ENCODE peak calls at places on chromosomes 2 and 18, in seven cellular contexts. One of them, this sample, is unnamed.

GRCh38 chr2:229133155-229133772 is 137.8 kb downstream of the PID1 start:
- DNase-seq in GM13976: no peak
- DNase-seq in tibial nerve: no peak
- DNase-seq in stimulated activated CD4-positive, alpha-beta T cell treated with anti-CD3 and anti-CD28 coated beads, Interleukin-4, amount 100 ng/mL, for 48 hours: no peak
- DNase-seq in RWPE1: peak; percentile 39
- DNase-seq in germinal center: no peak
- DNase-seq in breast epithelium: no peak
- DNase-seq in this sample: peak; percentile 19

GRCh38 chr2:200322607-200323006 is 16.1 kb downstream of the SPATS2L start:
- DNase-seq in stimulated activated CD4-positive, alpha-beta T cell treated with anti-CD3 and anti-CD28 coated beads, Interleukin-4, amount 100 ng/mL, for 48 hours: no peak
- DNase-seq in germinal center: no peak
- DNase-seq in breast epithelium: no peak
- DNase-seq in tibial nerve: no peak
- DNase-seq in GM13976: no peak
- DNase-seq in RWPE1: no peak
- DNase-seq in this sample: no peak

GRCh38 chr2:74596584-74596983 is 42.1 kb downstream of the DOK1 start:
- DNase-seq in breast epithelium: no peak
- DNase-seq in tibial nerve: no peak
- DNase-seq in germinal center: no peak
- DNase-seq in stimulated activated CD4-positive, alpha-beta T cell treated with anti-CD3 and anti-CD28 coated beads, Interleukin-4, amount 100 ng/mL, for 48 hours: no peak
- DNase-seq in GM13976: no peak
- DNase-seq in RWPE1: no peak
- DNase-seq in this sample: no peak

GRCh38 chr18:76394780-76395476 is 100.1 kb downstream of the ZNF516 start:
- DNase-seq in tibial nerve: no peak
- DNase-seq in germinal center: no peak
- DNase-seq in RWPE1: peak; percentile 47
- DNase-seq in stimulated activated CD4-positive, alpha-beta T cell treated with anti-CD3 and anti-CD28 coated beads, Interleukin-4, amount 100 ng/mL, for 48 hours: no peak
- DNase-seq in breast epithelium: no peak
- DNase-seq in GM13976: no peak
- DNase-seq in this sample: no peak

GRCh38 chr2:96685592-96686459 is 43.3 kb downstream of the FER1L5 start:
- DNase-seq in RWPE1: no peak
- DNase-seq in breast epithelium: no peak
- DNase-seq in stimulated activated CD4-positive, alpha-beta T cell treated with anti-CD3 and anti-CD28 coated beads, Interleukin-4, amount 100 ng/mL, for 48 hours: no peak
- DNase-seq in GM13976: no peak
- DNase-seq in germinal center: no peak
- DNase-seq in tibial nerve: no peak
- DNase-seq in this sample: no peak

GRCh38 chr18:31100598-31101147 is 1.5 kb downstream of the DSC2 start:
- DNase-seq in RWPE1: no peak
- DNase-seq in stimulated activated CD4-positive, alpha-beta T cell treated with anti-CD3 and anti-CD28 coated beads, Interleukin-4, amount 100 ng/mL, for 48 hours: no peak
- DNase-seq in breast epithelium: peak; percentile 19
- DNase-seq in GM13976: no peak
- DNase-seq in tibial nerve: no peak
- DNase-seq in germinal center: no peak
- DNase-seq in this sample: no peak

GRCh38 chr2:46813046-46813445 is 102.6 kb downstream of the MCFD2 start:
- DNase-seq in germinal center: no peak
- DNase-seq in breast epithelium: peak; percentile 17
- DNase-seq in RWPE1: no peak
- DNase-seq in stimulated activated CD4-positive, alpha-beta T cell treated with anti-CD3 and anti-CD28 coated beads, Interleukin-4, amount 100 ng/mL, for 48 hours: no peak
- DNase-seq in GM13976: no peak
- DNase-seq in tibial nerve: no peak
- DNase-seq in this sample: no peak

GRCh38 chr2:140454717-140455116 is 1674.5 kb upstream of the NXPH2 start:
- DNase-seq in stimulated activated CD4-positive, alpha-beta T cell treated with anti-CD3 and anti-CD28 coated beads, Interleukin-4, amount 100 ng/mL, for 48 hours: no peak
- DNase-seq in GM13976: no peak
- DNase-seq in tibial nerve: no peak
- DNase-seq in germinal center: no peak
- DNase-seq in RWPE1: peak; percentile 38
- DNase-seq in breast epithelium: no peak
- DNase-seq in this sample: no peak

GRCh38 chr2:15618449-15618855 is 26.8 kb downstream of the DDX1 start:
- DNase-seq in RWPE1: no peak
- DNase-seq in GM13976: no peak
- DNase-seq in breast epithelium: no peak
- DNase-seq in germinal center: no peak
- DNase-seq in tibial nerve: no peak
- DNase-seq in stimulated activated CD4-positive, alpha-beta T cell treated with anti-CD3 and anti-CD28 coated beads, Interleukin-4, amount 100 ng/mL, for 48 hours: no peak
- DNase-seq in this sample: no peak

GRCh38 chr2:29042581-29043075 is 31.7 kb downstream of the PCARE start:
- DNase-seq in stimulated activated CD4-positive, alpha-beta T cell treated with anti-CD3 and anti-CD28 coated beads, Interleukin-4, amount 100 ng/mL, for 48 hours: no peak
- DNase-seq in tibial nerve: no peak
- DNase-seq in RWPE1: no peak
- DNase-seq in breast epithelium: no peak
- DNase-seq in GM13976: no peak
- DNase-seq in germinal center: no peak
- DNase-seq in this sample: no peak

GRCh38 chr2:14633451-14634211 is 1.1 kb downstream of the LRATD1 start:
- DNase-seq in GM13976: peak; percentile 31
- DNase-seq in germinal center: peak; percentile 1
- DNase-seq in RWPE1: no peak
- DNase-seq in tibial nerve: no peak
- DNase-seq in breast epithelium: no peak
- DNase-seq in stimulated activated CD4-positive, alpha-beta T cell treated with anti-CD3 and anti-CD28 coated beads, Interleukin-4, amount 100 ng/mL, for 48 hours: no peak
- DNase-seq in this sample: no peak

GRCh38 chr2:64795024-64795592 is 141.4 kb upstream of the SERTAD2 start:
- DNase-seq in stimulated activated CD4-positive, alpha-beta T cell treated with anti-CD3 and anti-CD28 coated beads, Interleukin-4, amount 100 ng/mL, for 48 hours: no peak
- DNase-seq in breast epithelium: no peak
- DNase-seq in RWPE1: no peak
- DNase-seq in tibial nerve: no peak
- DNase-seq in germinal center: no peak
- DNase-seq in GM13976: no peak
- DNase-seq in this sample: no peak

GRCh38 chr2:29662841-29663240 is 258.5 kb downstream of the ALK start:
- DNase-seq in germinal center: no peak
- DNase-seq in breast epithelium: no peak
- DNase-seq in tibial nerve: no peak
- DNase-seq in RWPE1: peak; percentile 15
- DNase-seq in stimulated activated CD4-positive, alpha-beta T cell treated with anti-CD3 and anti-CD28 coated beads, Interleukin-4, amount 100 ng/mL, for 48 hours: no peak
- DNase-seq in GM13976: no peak
- DNase-seq in this sample: no peak

GRCh38 chr2:238157506-238158017 is 1.2 kb upstream of the ERFE start:
- DNase-seq in stimulated activated CD4-positive, alpha-beta T cell treated with anti-CD3 and anti-CD28 coated beads, Interleukin-4, amount 100 ng/mL, for 48 hours: no peak
- DNase-seq in RWPE1: no peak
- DNase-seq in breast epithelium: no peak
- DNase-seq in GM13976: no peak
- DNase-seq in germinal center: no peak
- DNase-seq in tibial nerve: no peak
- DNase-seq in this sample: no peak